ENCODE peak calls at places on chromosomes 3 and 15, in seven cellular contexts. One of them, this sample, is unnamed.
A peak's percentile ranks its signal among the peaks of the same experiment; 100 is the strongest.

GRCh38 chr15:64102497-64102896 is 6.7 kb downstream of the SNX1 start:
- DNase-seq in K562: no peak
- DNase-seq in HepG2: no peak
- DNase-seq in stomach: no peak
- DNase-seq in upper lobe of left lung: no peak
- DNase-seq in A549: no peak
- DNase-seq in suprapubic skin: no peak
- DNase-seq in this sample: no peak

GRCh38 chr15:76844096-76844495 is 61.0 kb downstream of the SCAPER start:
- DNase-seq in K562: no peak
- DNase-seq in HepG2: no peak
- DNase-seq in stomach: no peak
- DNase-seq in upper lobe of left lung: no peak
- DNase-seq in A549: no peak
- DNase-seq in suprapubic skin: no peak
- DNase-seq in this sample: no peak

GRCh38 chr3:189372205-189372764 is 200.5 kb downstream of the TPRG1 start:
- DNase-seq in K562: no peak
- DNase-seq in HepG2: no peak
- DNase-seq in stomach: no peak
- DNase-seq in upper lobe of left lung: no peak
- DNase-seq in A549: no peak
- DNase-seq in suprapubic skin: no peak
- DNase-seq in this sample: no peak

GRCh38 chr3:65833761-65834505 is 204.8 kb downstream of the MAGI1 start:
- DNase-seq in K562: no peak
- DNase-seq in HepG2: no peak
- DNase-seq in stomach: no peak
- DNase-seq in upper lobe of left lung: no peak
- DNase-seq in A549: no peak
- DNase-seq in suprapubic skin: no peak
- DNase-seq in this sample: no peak

GRCh38 chr3:187919018-187919417 is 173.8 kb upstream of the BCL6 start:
- DNase-seq in K562: no peak
- DNase-seq in HepG2: no peak
- DNase-seq in stomach: no peak
- DNase-seq in upper lobe of left lung: peak; percentile 52
- DNase-seq in A549: no peak
- DNase-seq in suprapubic skin: no peak
- DNase-seq in this sample: no peak

GRCh38 chr3:58463181-58463941 is 28.5 kb upstream of the KCTD6 start:
- DNase-seq in K562: peak; percentile 75
- DNase-seq in HepG2: peak; percentile 70
- DNase-seq in stomach: peak; percentile 73
- DNase-seq in upper lobe of left lung: peak; percentile 83
- DNase-seq in A549: peak; percentile 86
- DNase-seq in suprapubic skin: peak; percentile 86
- DNase-seq in this sample: peak; percentile 82

GRCh38 chr3:105899528-105899927 is 30.7 kb upstream of the CBLB start:
- DNase-seq in K562: no peak
- DNase-seq in HepG2: no peak
- DNase-seq in stomach: no peak
- DNase-seq in upper lobe of left lung: no peak
- DNase-seq in A549: peak; percentile 25
- DNase-seq in suprapubic skin: no peak
- DNase-seq in this sample: no peak

GRCh38 chr15:26023231-26023630 is 160.1 kb upstream of the ATP10A start:
- DNase-seq in K562: no peak
- DNase-seq in HepG2: no peak
- DNase-seq in stomach: no peak
- DNase-seq in upper lobe of left lung: no peak
- DNase-seq in A549: no peak
- DNase-seq in suprapubic skin: peak; percentile 16
- DNase-seq in this sample: no peak

GRCh38 chr15:28017423-28017924 is 81.6 kb downstream of the OCA2 start:
- DNase-seq in K562: peak; percentile 14
- DNase-seq in HepG2: peak; percentile 73
- DNase-seq in stomach: no peak
- DNase-seq in upper lobe of left lung: no peak
- DNase-seq in A549: peak; percentile 19
- DNase-seq in suprapubic skin: peak; percentile 55
- DNase-seq in this sample: no peak

GRCh38 chr15:99566157-99566900 is 545 bp downstream of the MEF2A start:
- DNase-seq in K562: peak; percentile 52
- DNase-seq in HepG2: no peak
- DNase-seq in stomach: no peak
- DNase-seq in upper lobe of left lung: peak; percentile 44
- DNase-seq in A549: no peak
- DNase-seq in suprapubic skin: no peak
- DNase-seq in this sample: peak; percentile 75
- TF ChIP-seq EP300 in K562: no peak
- TF ChIP-seq EP300 in HepG2: no peak
- TF ChIP-seq EP300 in stomach: no peak
- TF ChIP-seq EP300 in upper lobe of left lung: no peak
- TF ChIP-seq EP300 in A549: no peak
- TF ChIP-seq EP300 in suprapubic skin: no peak
- TF ChIP-seq EP300 in this sample: no peak

DNA sequence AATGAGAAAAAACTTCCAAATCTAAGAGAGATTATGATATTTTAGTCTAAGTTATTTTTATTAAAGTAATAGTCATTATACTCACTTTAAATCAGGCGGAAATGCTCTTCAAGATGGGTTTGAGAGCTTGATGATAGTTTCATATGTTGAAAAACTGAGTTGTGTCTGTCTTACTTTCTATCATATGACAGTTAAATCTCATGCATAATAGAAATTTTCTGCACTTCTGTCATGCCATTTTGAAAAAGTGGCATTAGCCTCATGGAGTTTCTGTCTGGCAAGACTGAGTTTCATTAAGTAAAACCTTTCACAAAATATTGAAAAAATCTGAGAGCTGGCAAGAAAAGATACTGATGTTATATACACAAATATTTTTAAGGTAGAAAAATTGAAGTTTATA is 511.8 kb downstream of the EPHA3 start:
- DNase-seq in K562: no peak
- DNase-seq in HepG2: no peak
- DNase-seq in stomach: no peak
- DNase-seq in upper lobe of left lung: no peak
- DNase-seq in A549: no peak
- DNase-seq in suprapubic skin: no peak
- DNase-seq in this sample: no peak
- TF ChIP-seq EP300 in K562: no peak
- TF ChIP-seq EP300 in HepG2: no peak
- TF ChIP-seq EP300 in stomach: no peak
- TF ChIP-seq EP300 in upper lobe of left lung: no peak
- TF ChIP-seq EP300 in A549: no peak
- TF ChIP-seq EP300 in suprapubic skin: no peak
- TF ChIP-seq EP300 in this sample: no peak

GRCh38 chr15:40939909-40940801 is 11.0 kb downstream of the DLL4 start:
- DNase-seq in K562: no peak
- DNase-seq in HepG2: no peak
- DNase-seq in stomach: no peak
- DNase-seq in upper lobe of left lung: no peak
- DNase-seq in A549: no peak
- DNase-seq in suprapubic skin: no peak
- DNase-seq in this sample: no peak

GRCh38 chr15:40941078-40941527 is 12.0 kb downstream of the DLL4 start:
- DNase-seq in K562: no peak
- DNase-seq in HepG2: no peak
- DNase-seq in stomach: no peak
- DNase-seq in upper lobe of left lung: no peak
- DNase-seq in A549: no peak
- DNase-seq in suprapubic skin: no peak
- DNase-seq in this sample: no peak

GRCh38 chr15:40942337-40942854 is 10.9 kb upstream of the CHAC1 start:
- DNase-seq in K562: no peak
- DNase-seq in HepG2: no peak
- DNase-seq in stomach: no peak
- DNase-seq in upper lobe of left lung: no peak
- DNase-seq in A549: no peak
- DNase-seq in suprapubic skin: no peak
- DNase-seq in this sample: no peak

GRCh38 chr15:40942865-40943264 is 10.4 kb upstream of the CHAC1 start:
- DNase-seq in K562: no peak
- DNase-seq in HepG2: no peak
- DNase-seq in stomach: no peak
- DNase-seq in upper lobe of left lung: no peak
- DNase-seq in A549: no peak
- DNase-seq in suprapubic skin: no peak
- DNase-seq in this sample: no peak

DNA sequence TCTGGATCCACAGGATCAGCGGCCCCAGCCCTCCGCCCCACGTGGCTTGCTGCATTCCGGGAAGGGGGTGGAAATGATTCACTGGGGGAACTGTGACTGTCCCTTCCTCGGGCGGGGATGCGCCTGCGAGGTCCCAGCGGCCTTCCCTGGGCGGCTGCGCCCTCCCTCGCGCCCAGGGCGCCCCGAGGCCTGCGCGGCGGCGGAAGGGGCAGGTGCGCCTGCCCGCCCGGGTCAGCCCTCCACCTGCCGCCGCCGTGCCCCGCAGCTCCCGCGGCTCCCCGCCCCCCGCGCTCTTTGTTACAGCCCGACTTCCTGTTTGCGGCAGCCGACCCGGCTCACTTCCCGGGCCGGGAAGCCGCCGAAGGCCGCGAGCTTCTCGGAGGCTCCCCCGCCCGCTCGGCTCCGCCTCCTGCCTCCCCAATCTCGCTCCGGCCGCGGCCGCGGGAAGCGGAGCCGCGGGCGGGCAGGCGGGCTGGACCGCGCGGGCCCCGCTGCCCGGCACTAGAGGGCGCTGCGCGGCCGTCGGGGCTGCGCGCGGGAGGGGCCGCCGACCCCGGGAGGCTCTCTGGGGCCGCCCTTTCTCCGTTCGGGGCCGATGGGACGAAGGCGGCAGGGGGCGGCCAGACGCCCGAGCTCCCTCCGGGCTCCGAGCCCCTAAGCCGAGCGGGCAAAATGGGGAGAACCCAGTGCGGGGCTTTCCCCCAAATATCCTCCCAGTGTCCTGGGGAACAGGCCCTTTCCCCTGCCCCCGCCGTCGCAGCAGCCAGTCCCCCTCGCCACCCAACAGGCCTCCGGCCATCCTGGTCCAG is 11.5 kb upstream of the CHAC1 start:
- DNase-seq in K562: peak; percentile 81
- DNase-seq in HepG2: peak; percentile 59
- DNase-seq in stomach: peak; percentile 80
- DNase-seq in upper lobe of left lung: peak; percentile 81
- DNase-seq in A549: peak; percentile 58
- DNase-seq in suprapubic skin: no peak
- DNase-seq in this sample: peak; percentile 86
- TF ChIP-seq EP300 in K562: no peak
- TF ChIP-seq EP300 in HepG2: no peak
- TF ChIP-seq EP300 in stomach: no peak
- TF ChIP-seq EP300 in upper lobe of left lung: peak; percentile 46
- TF ChIP-seq EP300 in A549: no peak
- TF ChIP-seq EP300 in suprapubic skin: no peak
- TF ChIP-seq EP300 in this sample: no peak

GRCh38 chr3:141405581-141405980 is 37.3 kb downstream of the ZBTB38 start:
- DNase-seq in K562: no peak
- DNase-seq in HepG2: no peak
- DNase-seq in stomach: no peak
- DNase-seq in upper lobe of left lung: no peak
- DNase-seq in A549: no peak
- DNase-seq in suprapubic skin: no peak
- DNase-seq in this sample: no peak

GRCh38 chr3:141407817-141408216 is 39.5 kb downstream of the ZBTB38 start:
- DNase-seq in K562: no peak
- DNase-seq in HepG2: no peak
- DNase-seq in stomach: no peak
- DNase-seq in upper lobe of left lung: no peak
- DNase-seq in A549: no peak
- DNase-seq in suprapubic skin: no peak
- DNase-seq in this sample: no peak

GRCh38 chr3:141406265-141406664 is 38.0 kb downstream of the ZBTB38 start:
- DNase-seq in K562: no peak
- DNase-seq in HepG2: no peak
- DNase-seq in stomach: no peak
- DNase-seq in upper lobe of left lung: no peak
- DNase-seq in A549: no peak
- DNase-seq in suprapubic skin: no peak
- DNase-seq in this sample: no peak

GRCh38 chr3:141408596-141408995 is 40.3 kb downstream of the ZBTB38 start:
- DNase-seq in K562: no peak
- DNase-seq in HepG2: no peak
- DNase-seq in stomach: no peak
- DNase-seq in upper lobe of left lung: no peak
- DNase-seq in A549: no peak
- DNase-seq in suprapubic skin: no peak
- DNase-seq in this sample: no peak

GRCh38 chr3:141407043-141407442 is 38.7 kb downstream of the ZBTB38 start:
- DNase-seq in K562: no peak
- DNase-seq in HepG2: no peak
- DNase-seq in stomach: no peak
- DNase-seq in upper lobe of left lung: peak; percentile 68
- DNase-seq in A549: peak; percentile 56
- DNase-seq in suprapubic skin: no peak
- DNase-seq in this sample: peak; percentile 93
- TF ChIP-seq EP300 in K562: no peak
- TF ChIP-seq EP300 in HepG2: no peak
- TF ChIP-seq EP300 in stomach: no peak
- TF ChIP-seq EP300 in upper lobe of left lung: peak; percentile 77
- TF ChIP-seq EP300 in A549: no peak
- TF ChIP-seq EP300 in suprapubic skin: no peak
- TF ChIP-seq EP300 in this sample: peak; percentile 95

GRCh38 chr3:154241496-154241895 is 82.8 kb downstream of the DHX36 start:
- DNase-seq in K562: no peak
- DNase-seq in HepG2: no peak
- DNase-seq in stomach: no peak
- DNase-seq in upper lobe of left lung: no peak
- DNase-seq in A549: no peak
- DNase-seq in suprapubic skin: no peak
- DNase-seq in this sample: no peak

GRCh38 chr3:154242766-154243165 is 81.5 kb downstream of the DHX36 start:
- DNase-seq in K562: no peak
- DNase-seq in HepG2: no peak
- DNase-seq in stomach: no peak
- DNase-seq in upper lobe of left lung: no peak
- DNase-seq in A549: peak; percentile 31
- DNase-seq in suprapubic skin: no peak
- DNase-seq in this sample: no peak

GRCh38 chr3:154236331-154236730 is 88.0 kb downstream of the DHX36 start:
- DNase-seq in K562: no peak
- DNase-seq in HepG2: no peak
- DNase-seq in stomach: no peak
- DNase-seq in upper lobe of left lung: no peak
- DNase-seq in A549: no peak
- DNase-seq in suprapubic skin: no peak
- DNase-seq in this sample: no peak

GRCh38 chr3:154243353-154243752 is 80.9 kb downstream of the DHX36 start:
- DNase-seq in K562: no peak
- DNase-seq in HepG2: no peak
- DNase-seq in stomach: no peak
- DNase-seq in upper lobe of left lung: no peak
- DNase-seq in A549: peak; percentile 4
- DNase-seq in suprapubic skin: no peak
- DNase-seq in this sample: no peak

DNA sequence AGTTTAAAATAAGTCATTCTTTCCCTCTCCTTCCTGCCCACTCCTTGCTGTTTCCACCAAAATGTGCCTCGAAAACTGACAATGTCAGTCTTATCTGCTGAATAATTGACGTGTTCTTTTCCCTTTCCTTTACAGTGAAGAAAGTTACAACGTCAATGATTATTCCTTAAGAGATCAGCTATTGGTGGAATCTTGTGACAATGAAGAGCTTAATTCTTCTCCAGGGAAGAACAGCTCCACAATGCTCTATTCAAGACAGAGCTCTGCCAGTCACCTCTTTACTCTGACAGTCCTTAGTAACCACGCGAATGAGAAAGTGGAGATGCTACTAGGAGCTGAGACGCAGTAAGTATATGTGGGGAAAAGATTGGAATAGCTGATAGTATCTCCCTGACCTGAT is 84.1 kb downstream of the DHX36 start:
- DNase-seq in K562: no peak
- DNase-seq in HepG2: no peak
- DNase-seq in stomach: no peak
- DNase-seq in upper lobe of left lung: no peak
- DNase-seq in A549: no peak
- DNase-seq in suprapubic skin: no peak
- DNase-seq in this sample: no peak
- TF ChIP-seq EP300 in K562: no peak
- TF ChIP-seq EP300 in HepG2: no peak
- TF ChIP-seq EP300 in stomach: no peak
- TF ChIP-seq EP300 in upper lobe of left lung: no peak
- TF ChIP-seq EP300 in A549: no peak
- TF ChIP-seq EP300 in suprapubic skin: no peak
- TF ChIP-seq EP300 in this sample: no peak

This sample was measured in sigmoid colon.